ENCODE peak calls at places on chromosomes 12 and 14, in eight cellular contexts. One of them, this sample, is unnamed.

GRCh38 chr12:49866859-49867579 is 24.1 kb upstream of the BCDIN3D start:
- DNase-seq in progenitor cell of endocrine pancreas: peak; percentile 82
- DNase-seq in activated CD4-positive, alpha-beta T cell treated with anti-CD3 and anti-CD28 coated beads for 4 hours: peak; percentile 78
- DNase-seq in NCI-H446 treated with DMSO at 0.1 percent for 48 hours: peak; percentile 1
- DNase-seq in T-helper 2 cell: peak; percentile 55
- DNase-seq in SJSA1: peak; percentile 44
- DNase-seq in T47D: peak; percentile 85
- DNase-seq in KG1: no peak
- DNase-seq in this sample: peak; percentile 62

GRCh38 chr12:89731064-89731463 is 22.4 kb upstream of the ATP2B1 start:
- DNase-seq in NCI-H446 treated with DMSO at 0.1 percent for 48 hours: no peak
- DNase-seq in progenitor cell of endocrine pancreas: no peak
- DNase-seq in KG1: no peak
- DNase-seq in SJSA1: no peak
- DNase-seq in T-helper 2 cell: no peak
- DNase-seq in activated CD4-positive, alpha-beta T cell treated with anti-CD3 and anti-CD28 coated beads for 4 hours: no peak
- DNase-seq in T47D: no peak
- DNase-seq in this sample: no peak

GRCh38 chr12:104164635-104165034 is 26.6 kb upstream of the NFYB start:
- DNase-seq in progenitor cell of endocrine pancreas: no peak
- DNase-seq in activated CD4-positive, alpha-beta T cell treated with anti-CD3 and anti-CD28 coated beads for 4 hours: no peak
- DNase-seq in T47D: no peak
- DNase-seq in NCI-H446 treated with DMSO at 0.1 percent for 48 hours: no peak
- DNase-seq in SJSA1: no peak
- DNase-seq in T-helper 2 cell: no peak
- DNase-seq in KG1: no peak
- DNase-seq in this sample: no peak

GRCh38 chr12:122991623-122992275 is 11.3 kb downstream of the ARL6IP4 start:
- DNase-seq in activated CD4-positive, alpha-beta T cell treated with anti-CD3 and anti-CD28 coated beads for 4 hours: no peak
- DNase-seq in T47D: no peak
- DNase-seq in NCI-H446 treated with DMSO at 0.1 percent for 48 hours: no peak
- DNase-seq in KG1: no peak
- DNase-seq in SJSA1: no peak
- DNase-seq in progenitor cell of endocrine pancreas: no peak
- DNase-seq in T-helper 2 cell: no peak
- DNase-seq in this sample: no peak

GRCh38 chr14:32211068-32211404 is 8.0 kb upstream of the RNU6-8 start:
- DNase-seq in KG1: no peak
- DNase-seq in T47D: no peak
- DNase-seq in SJSA1: no peak
- DNase-seq in T-helper 2 cell: no peak
- DNase-seq in NCI-H446 treated with DMSO at 0.1 percent for 48 hours: no peak
- DNase-seq in progenitor cell of endocrine pancreas: no peak
- DNase-seq in activated CD4-positive, alpha-beta T cell treated with anti-CD3 and anti-CD28 coated beads for 4 hours: no peak
- DNase-seq in this sample: no peak

GRCh38 chr12:25796523-25797000 is 161.9 kb upstream of the RASSF8 start:
- DNase-seq in SJSA1: no peak
- DNase-seq in KG1: no peak
- DNase-seq in T-helper 2 cell: no peak
- DNase-seq in NCI-H446 treated with DMSO at 0.1 percent for 48 hours: no peak
- DNase-seq in activated CD4-positive, alpha-beta T cell treated with anti-CD3 and anti-CD28 coated beads for 4 hours: no peak
- DNase-seq in progenitor cell of endocrine pancreas: no peak
- DNase-seq in T47D: no peak
- DNase-seq in this sample: no peak

GRCh38 chr12:13851828-13852227 is 129.6 kb downstream of the GRIN2B start:
- DNase-seq in progenitor cell of endocrine pancreas: no peak
- DNase-seq in activated CD4-positive, alpha-beta T cell treated with anti-CD3 and anti-CD28 coated beads for 4 hours: no peak
- DNase-seq in T47D: no peak
- DNase-seq in SJSA1: no peak
- DNase-seq in NCI-H446 treated with DMSO at 0.1 percent for 48 hours: no peak
- DNase-seq in KG1: no peak
- DNase-seq in T-helper 2 cell: no peak
- DNase-seq in this sample: no peak

GRCh38 chr12:41548926-41549325 is 360.8 kb downstream of the PDZRN4 start:
- DNase-seq in activated CD4-positive, alpha-beta T cell treated with anti-CD3 and anti-CD28 coated beads for 4 hours: no peak
- DNase-seq in progenitor cell of endocrine pancreas: no peak
- DNase-seq in T47D: no peak
- DNase-seq in KG1: no peak
- DNase-seq in T-helper 2 cell: no peak
- DNase-seq in SJSA1: no peak
- DNase-seq in NCI-H446 treated with DMSO at 0.1 percent for 48 hours: no peak
- DNase-seq in this sample: no peak

GRCh38 chr14:105891631-105892452 is 365.5 kb downstream of the TMEM121 start:
- DNase-seq in T47D: no peak
- DNase-seq in progenitor cell of endocrine pancreas: no peak
- DNase-seq in KG1: no peak
- DNase-seq in NCI-H446 treated with DMSO at 0.1 percent for 48 hours: no peak
- DNase-seq in SJSA1: no peak
- DNase-seq in T-helper 2 cell: no peak
- DNase-seq in activated CD4-positive, alpha-beta T cell treated with anti-CD3 and anti-CD28 coated beads for 4 hours: no peak
- DNase-seq in this sample: no peak

GRCh38 chr12:53061404-53062010 is 11.6 kb downstream of the TNS2 start:
- DNase-seq in KG1: no peak
- DNase-seq in NCI-H446 treated with DMSO at 0.1 percent for 48 hours: no peak
- DNase-seq in activated CD4-positive, alpha-beta T cell treated with anti-CD3 and anti-CD28 coated beads for 4 hours: no peak
- DNase-seq in SJSA1: no peak
- DNase-seq in T-helper 2 cell: no peak
- DNase-seq in progenitor cell of endocrine pancreas: no peak
- DNase-seq in T47D: peak; percentile 88
- DNase-seq in this sample: no peak

GRCh38 chr12:21539797-21540196 is 13.7 kb downstream of the SPX start:
- DNase-seq in SJSA1: no peak
- DNase-seq in T-helper 2 cell: no peak
- DNase-seq in T47D: no peak
- DNase-seq in activated CD4-positive, alpha-beta T cell treated with anti-CD3 and anti-CD28 coated beads for 4 hours: no peak
- DNase-seq in KG1: no peak
- DNase-seq in NCI-H446 treated with DMSO at 0.1 percent for 48 hours: no peak
- DNase-seq in progenitor cell of endocrine pancreas: no peak
- DNase-seq in this sample: no peak

GRCh38 chr12:93376436-93377251 is 1.1 kb upstream of the NUDT4 start:
- DNase-seq in KG1: no peak
- DNase-seq in T-helper 2 cell: no peak
- DNase-seq in SJSA1: no peak
- DNase-seq in NCI-H446 treated with DMSO at 0.1 percent for 48 hours: no peak
- DNase-seq in T47D: peak; percentile 80
- DNase-seq in progenitor cell of endocrine pancreas: no peak
- DNase-seq in activated CD4-positive, alpha-beta T cell treated with anti-CD3 and anti-CD28 coated beads for 4 hours: no peak
- DNase-seq in this sample: no peak

GRCh38 chr14:32693114-32693513 is 245.6 kb upstream of the NPAS3 start:
- DNase-seq in NCI-H446 treated with DMSO at 0.1 percent for 48 hours: no peak
- DNase-seq in progenitor cell of endocrine pancreas: no peak
- DNase-seq in KG1: no peak
- DNase-seq in T47D: no peak
- DNase-seq in activated CD4-positive, alpha-beta T cell treated with anti-CD3 and anti-CD28 coated beads for 4 hours: no peak
- DNase-seq in T-helper 2 cell: no peak
- DNase-seq in SJSA1: peak; percentile 23
- DNase-seq in this sample: no peak

GRCh38 chr14:33249361-33249760 is 310.7 kb downstream of the NPAS3 start:
- DNase-seq in KG1: no peak
- DNase-seq in T-helper 2 cell: no peak
- DNase-seq in T47D: no peak
- DNase-seq in NCI-H446 treated with DMSO at 0.1 percent for 48 hours: no peak
- DNase-seq in progenitor cell of endocrine pancreas: no peak
- DNase-seq in SJSA1: no peak
- DNase-seq in activated CD4-positive, alpha-beta T cell treated with anti-CD3 and anti-CD28 coated beads for 4 hours: no peak
- DNase-seq in this sample: no peak

GRCh38 chr12:93790472-93791152 is 113.4 kb downstream of the CRADD start:
- DNase-seq in T-helper 2 cell: no peak
- DNase-seq in activated CD4-positive, alpha-beta T cell treated with anti-CD3 and anti-CD28 coated beads for 4 hours: peak; percentile 49
- DNase-seq in T47D: no peak
- DNase-seq in SJSA1: peak; percentile 82
- DNase-seq in KG1: no peak
- DNase-seq in NCI-H446 treated with DMSO at 0.1 percent for 48 hours: no peak
- DNase-seq in progenitor cell of endocrine pancreas: no peak
- DNase-seq in this sample: no peak

GRCh38 chr12:132243596-132244289 is 85.6 kb downstream of the GALNT9 start:
- DNase-seq in KG1: no peak
- DNase-seq in T-helper 2 cell: no peak
- DNase-seq in activated CD4-positive, alpha-beta T cell treated with anti-CD3 and anti-CD28 coated beads for 4 hours: no peak
- DNase-seq in SJSA1: no peak
- DNase-seq in progenitor cell of endocrine pancreas: no peak
- DNase-seq in T47D: peak; percentile 35
- DNase-seq in NCI-H446 treated with DMSO at 0.1 percent for 48 hours: no peak
- DNase-seq in this sample: no peak

GRCh38 chr14:76306131-76306530 is 69.8 kb upstream of the ESRRB start:
- DNase-seq in activated CD4-positive, alpha-beta T cell treated with anti-CD3 and anti-CD28 coated beads for 4 hours: no peak
- DNase-seq in NCI-H446 treated with DMSO at 0.1 percent for 48 hours: no peak
- DNase-seq in KG1: no peak
- DNase-seq in T47D: no peak
- DNase-seq in SJSA1: no peak
- DNase-seq in progenitor cell of endocrine pancreas: peak; percentile 0
- DNase-seq in T-helper 2 cell: no peak
- DNase-seq in this sample: no peak

GRCh38 chr14:64983439-64984310 is 3.0 kb upstream of the FNTB start:
- DNase-seq in activated CD4-positive, alpha-beta T cell treated with anti-CD3 and anti-CD28 coated beads for 4 hours: peak; percentile 28
- DNase-seq in KG1: peak; percentile 39
- DNase-seq in T47D: peak; percentile 79
- DNase-seq in SJSA1: peak; percentile 42
- DNase-seq in T-helper 2 cell: no peak
- DNase-seq in progenitor cell of endocrine pancreas: no peak
- DNase-seq in NCI-H446 treated with DMSO at 0.1 percent for 48 hours: peak; percentile 15
- DNase-seq in this sample: peak; percentile 50

GRCh38 chr14:34722723-34723545 is 8.5 kb upstream of the CFL2 start:
- DNase-seq in activated CD4-positive, alpha-beta T cell treated with anti-CD3 and anti-CD28 coated beads for 4 hours: peak; percentile 46
- DNase-seq in progenitor cell of endocrine pancreas: no peak
- DNase-seq in T47D: peak; percentile 79
- DNase-seq in KG1: peak; percentile 40
- DNase-seq in NCI-H446 treated with DMSO at 0.1 percent for 48 hours: peak; percentile 46
- DNase-seq in T-helper 2 cell: peak; percentile 6
- DNase-seq in SJSA1: peak; percentile 50
- DNase-seq in this sample: peak; percentile 19

GRCh38 chr12:49968431-49968830 is 4.3 kb upstream of the AQP6 start:
- DNase-seq in SJSA1: no peak
- DNase-seq in T47D: no peak
- DNase-seq in NCI-H446 treated with DMSO at 0.1 percent for 48 hours: no peak
- DNase-seq in activated CD4-positive, alpha-beta T cell treated with anti-CD3 and anti-CD28 coated beads for 4 hours: no peak
- DNase-seq in KG1: no peak
- DNase-seq in T-helper 2 cell: no peak
- DNase-seq in progenitor cell of endocrine pancreas: no peak
- DNase-seq in this sample: no peak

GRCh38 chr14:22002860-22003284 is 329.3 kb upstream of the OR4E1 start:
- DNase-seq in SJSA1: no peak
- DNase-seq in T-helper 2 cell: peak; percentile 45
- DNase-seq in NCI-H446 treated with DMSO at 0.1 percent for 48 hours: no peak
- DNase-seq in progenitor cell of endocrine pancreas: no peak
- DNase-seq in activated CD4-positive, alpha-beta T cell treated with anti-CD3 and anti-CD28 coated beads for 4 hours: peak; percentile 67
- DNase-seq in T47D: peak; percentile 44
- DNase-seq in KG1: no peak
- DNase-seq in this sample: no peak

GRCh38 chr14:94332063-94332583 is 9.0 kb upstream of the SERPINA6 start:
- DNase-seq in KG1: no peak
- DNase-seq in NCI-H446 treated with DMSO at 0.1 percent for 48 hours: no peak
- DNase-seq in SJSA1: no peak
- DNase-seq in progenitor cell of endocrine pancreas: no peak
- DNase-seq in T47D: no peak
- DNase-seq in T-helper 2 cell: no peak
- DNase-seq in activated CD4-positive, alpha-beta T cell treated with anti-CD3 and anti-CD28 coated beads for 4 hours: no peak
- DNase-seq in this sample: no peak

GRCh38 chr12:34287986-34288962 is 266.0 kb downstream of the ALG10 start:
- DNase-seq in SJSA1: no peak
- DNase-seq in T47D: no peak
- DNase-seq in activated CD4-positive, alpha-beta T cell treated with anti-CD3 and anti-CD28 coated beads for 4 hours: no peak
- DNase-seq in T-helper 2 cell: no peak
- DNase-seq in NCI-H446 treated with DMSO at 0.1 percent for 48 hours: no peak
- DNase-seq in progenitor cell of endocrine pancreas: peak; percentile 9
- DNase-seq in KG1: no peak
- DNase-seq in this sample: no peak

GRCh38 chr12:62632521-62632920 is 165.9 kb downstream of the MON2 start:
- DNase-seq in progenitor cell of endocrine pancreas: peak; percentile 14
- DNase-seq in T47D: no peak
- DNase-seq in T-helper 2 cell: no peak
- DNase-seq in activated CD4-positive, alpha-beta T cell treated with anti-CD3 and anti-CD28 coated beads for 4 hours: no peak
- DNase-seq in SJSA1: peak; percentile 18
- DNase-seq in NCI-H446 treated with DMSO at 0.1 percent for 48 hours: no peak
- DNase-seq in KG1: no peak
- DNase-seq in this sample: no peak

GRCh38 chr12:5904441-5904840 is 40.6 kb downstream of the ANO2 start:
- DNase-seq in T47D: no peak
- DNase-seq in NCI-H446 treated with DMSO at 0.1 percent for 48 hours: no peak
- DNase-seq in activated CD4-positive, alpha-beta T cell treated with anti-CD3 and anti-CD28 coated beads for 4 hours: no peak
- DNase-seq in progenitor cell of endocrine pancreas: no peak
- DNase-seq in KG1: no peak
- DNase-seq in SJSA1: no peak
- DNase-seq in T-helper 2 cell: no peak
- DNase-seq in this sample: no peak

GRCh38 chr14:104321151-104322130 is 183.1 kb downstream of the KIF26A start:
- DNase-seq in KG1: no peak
- DNase-seq in T47D: no peak
- DNase-seq in activated CD4-positive, alpha-beta T cell treated with anti-CD3 and anti-CD28 coated beads for 4 hours: no peak
- DNase-seq in T-helper 2 cell: no peak
- DNase-seq in NCI-H446 treated with DMSO at 0.1 percent for 48 hours: no peak
- DNase-seq in progenitor cell of endocrine pancreas: no peak
- DNase-seq in SJSA1: no peak
- DNase-seq in this sample: no peak

GRCh38 chr14:101604935-101605767 is 43.9 kb downstream of the DIO3 start:
- DNase-seq in T47D: no peak
- DNase-seq in SJSA1: no peak
- DNase-seq in KG1: no peak
- DNase-seq in T-helper 2 cell: no peak
- DNase-seq in progenitor cell of endocrine pancreas: peak; percentile 1
- DNase-seq in activated CD4-positive, alpha-beta T cell treated with anti-CD3 and anti-CD28 coated beads for 4 hours: no peak
- DNase-seq in NCI-H446 treated with DMSO at 0.1 percent for 48 hours: no peak
- DNase-seq in this sample: no peak

GRCh38 chr14:91745329-91745728 is 13.4 kb upstream of the CATSPERB start:
- DNase-seq in SJSA1: no peak
- DNase-seq in KG1: no peak
- DNase-seq in T-helper 2 cell: no peak
- DNase-seq in progenitor cell of endocrine pancreas: no peak
- DNase-seq in NCI-H446 treated with DMSO at 0.1 percent for 48 hours: no peak
- DNase-seq in T47D: no peak
- DNase-seq in activated CD4-positive, alpha-beta T cell treated with anti-CD3 and anti-CD28 coated beads for 4 hours: no peak
- DNase-seq in this sample: no peak

GRCh38 chr14:35366048-35366428 is 38.5 kb downstream of the NFKBIA start:
- DNase-seq in T-helper 2 cell: no peak
- DNase-seq in SJSA1: peak; percentile 53
- DNase-seq in NCI-H446 treated with DMSO at 0.1 percent for 48 hours: no peak
- DNase-seq in progenitor cell of endocrine pancreas: no peak
- DNase-seq in activated CD4-positive, alpha-beta T cell treated with anti-CD3 and anti-CD28 coated beads for 4 hours: no peak
- DNase-seq in KG1: no peak
- DNase-seq in T47D: no peak
- DNase-seq in this sample: no peak

GRCh38 chr14:100150932-100151587 is 8.4 kb downstream of the DEGS2 start:
- DNase-seq in KG1: no peak
- DNase-seq in progenitor cell of endocrine pancreas: no peak
- DNase-seq in T-helper 2 cell: no peak
- DNase-seq in activated CD4-positive, alpha-beta T cell treated with anti-CD3 and anti-CD28 coated beads for 4 hours: no peak
- DNase-seq in T47D: peak; percentile 66
- DNase-seq in NCI-H446 treated with DMSO at 0.1 percent for 48 hours: no peak
- DNase-seq in SJSA1: no peak
- DNase-seq in this sample: no peak

GRCh38 chr14:103880334-103880985 is 33.1 kb upstream of the PPP1R13B start:
- DNase-seq in activated CD4-positive, alpha-beta T cell treated with anti-CD3 and anti-CD28 coated beads for 4 hours: no peak
- DNase-seq in SJSA1: peak; percentile 43
- DNase-seq in KG1: peak; percentile 31
- DNase-seq in T47D: peak; percentile 81
- DNase-seq in progenitor cell of endocrine pancreas: no peak
- DNase-seq in T-helper 2 cell: no peak
- DNase-seq in NCI-H446 treated with DMSO at 0.1 percent for 48 hours: no peak
- DNase-seq in this sample: no peak